ENCODE peak calls at places on chromosome 14, in six cellular contexts. T, V, G, N, R and F are unnamed samples.
A peak's percentile ranks its signal among the peaks of the same experiment; 100 is the strongest.

GRCh38 chr14:96176811-96177211 is 27.8 kb upstream of the BDKRB2 start:
- DNase-seq in T (no peak), V (no peak), G (peak; percentile 93), N (no peak), R (no peak), F (no peak)

GRCh38 chr14:72644038-72644437 is 249.9 kb downstream of the DPF3 start:
- DNase-seq in T (no peak), V (no peak), G (no peak), N (no peak), R (no peak), F (no peak)

GRCh38 chr14:80483331-80483730 is 272.0 kb upstream of the DIO2 start:
- DNase-seq in T (no peak), V (no peak), G (no peak), N (no peak), R (no peak), F (no peak)

GRCh38 chr14:96309128-96309906 is 53.3 kb downstream of the BDKRB1 start:
- DNase-seq in T (no peak), V (no peak), G (no peak), N (no peak), R (peak; percentile 38), F (no peak)

GRCh38 chr14:41605550-41606248 is 977 bp upstream of the LRFN5 start:
- DNase-seq in T (peak; percentile 91), V (no peak), G (peak; percentile 55), N (no peak), R (no peak), F (no peak)

GRCh38 chr14:29444805-29445204 is 482.8 kb downstream of the PRKD1 start:
- DNase-seq in T (no peak), V (no peak), G (peak; percentile 24), N (no peak), R (no peak), F (no peak)

GRCh38 chr14:80523518-80524117 is 312.3 kb upstream of the DIO2 start:
- DNase-seq in T (no peak), V (no peak), G (peak; percentile 22), N (no peak), R (no peak), F (no peak)

GRCh38 chr14:61598980-61599379 is 96.3 kb upstream of the HIF1A start:
- DNase-seq in T (no peak), V (no peak), G (no peak), N (no peak), R (no peak), F (no peak)

GRCh38 chr14:55053018-55053417 is 1.6 kb downstream of the MAPK1IP1L start:
- DNase-seq in T (no peak), V (no peak), G (no peak), N (no peak), R (no peak), F (no peak)

GRCh38 chr14:64748995-64749714 is 44.9 kb downstream of the PLEKHG3 start:
- DNase-seq in T (no peak), V (no peak), G (no peak), N (no peak), R (no peak), F (no peak)

GRCh38 chr14:32513571-32514009 is 184.5 kb downstream of the AKAP6 start:
- DNase-seq in T (no peak), V (no peak), G (peak; percentile 52), N (no peak), R (no peak), F (no peak)

GRCh38 chr14:55136241-55136640 is 7.2 kb downstream of the LGALS3 start:
- DNase-seq in T (no peak), V (no peak), G (peak; percentile 88), N (no peak), R (no peak), F (no peak)

GRCh38 chr14:92615451-92615850 is 101.9 kb downstream of the RIN3 start:
- DNase-seq in T (peak; percentile 59), V (peak; percentile 66), G (no peak), N (no peak), R (no peak), F (no peak)

GRCh38 chr14:95023886-95024285 is 133.4 kb downstream of the DICER1 start:
- DNase-seq in T (no peak), V (no peak), G (peak; percentile 67), N (no peak), R (no peak), F (no peak)

GRCh38 chr14:26808407-26808806 is 210.6 kb upstream of the NOVA1 start:
- DNase-seq in T (no peak), V (no peak), G (peak; percentile 31), N (no peak), R (no peak), F (no peak)

GRCh38 chr14:56996721-56997399 is 186.6 kb upstream of the OTX2 start:
- DNase-seq in T (no peak), V (no peak), G (no peak), N (no peak), R (no peak), F (no peak)

DNA sequence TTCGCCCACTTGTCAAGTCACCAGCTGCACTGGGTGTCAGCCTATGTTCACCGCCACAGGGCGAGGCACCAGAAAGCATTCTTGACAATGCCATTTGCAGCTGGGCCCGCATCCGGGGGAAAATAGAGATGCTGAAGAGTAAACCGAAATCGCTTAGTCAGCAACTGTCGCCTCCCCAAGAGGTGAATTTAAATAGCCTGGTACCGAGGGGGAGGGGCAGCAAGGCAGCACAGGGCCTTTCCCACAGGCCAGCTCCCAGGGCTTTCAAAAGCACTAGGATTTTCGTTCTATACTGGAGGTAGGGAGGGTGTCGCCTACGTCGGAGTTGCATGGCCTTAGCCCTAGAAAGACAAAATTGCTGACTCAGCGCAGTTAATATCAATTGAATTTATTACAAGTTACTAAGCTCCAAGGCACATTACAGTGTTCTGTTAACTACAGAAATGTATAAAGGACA is 4.3 kb downstream of the IRF2BPL start:
- DNase-seq in T (peak; percentile 91), V (peak; percentile 21), G (peak; percentile 68), N (no peak), R (peak; percentile 43), F (no peak)
- H3K4me3 ChIP-seq in T (peak overlapping the region; percentile 74), V (no peak overlapping the region), G (peak overlapping the region; percentile 96), N (peak overlapping the region; percentile 94), R (peak overlapping the region; percentile 27), F (peak overlapping the region; percentile 73)

GRCh38 chr14:36816481-36816880 is 154.8 kb downstream of the PAX9 start:
- DNase-seq in T (no peak), V (no peak), G (no peak), N (no peak), R (no peak), F (no peak)

GRCh38 chr14:36818794-36819384 is 157.2 kb downstream of the PAX9 start:
- DNase-seq in T (no peak), V (no peak), G (peak; percentile 57), N (no peak), R (no peak), F (no peak)

GRCh38 chr14:36817071-36817930 is 155.6 kb downstream of the PAX9 start:
- DNase-seq in T (no peak), V (no peak), G (no peak), N (no peak), R (no peak), F (no peak)

GRCh38 chr14:36820111-36820709 is 158.6 kb downstream of the PAX9 start:
- DNase-seq in T (no peak), V (no peak), G (peak; percentile 9), N (no peak), R (no peak), F (no peak)

DNA sequence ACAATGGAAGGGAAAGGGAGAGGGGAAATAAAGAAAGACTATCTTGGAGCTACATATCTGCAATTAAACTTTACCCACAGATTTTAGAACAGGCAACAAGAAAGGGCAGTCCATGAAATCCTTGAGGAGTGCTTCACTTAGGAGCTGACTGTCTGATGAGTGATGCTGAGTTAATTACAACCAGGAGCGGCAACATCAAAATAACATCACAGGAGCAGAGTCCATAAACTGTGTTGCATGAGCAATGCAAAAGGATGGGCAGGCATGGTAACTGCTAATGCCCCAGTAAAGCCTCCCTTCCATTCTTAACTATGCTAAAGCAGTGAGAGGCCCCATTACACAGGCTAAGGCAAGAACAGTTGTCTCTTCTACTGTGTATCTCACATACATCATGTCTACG is 156.6 kb downstream of the PAX9 start:
- DNase-seq in T (no peak), V (no peak), G (peak; percentile 17), N (no peak), R (no peak), F (no peak)
- H3K27me3 ChIP-seq in T (no peaks in the 10 kb centered on the region), V (no peaks in the 10 kb centered on the region), G (no peaks in the 10 kb centered on the region), N (no peaks in the 10 kb centered on the region), R (no peaks in the 10 kb centered on the region), F (no peaks in the 10 kb centered on the region)

DNA sequence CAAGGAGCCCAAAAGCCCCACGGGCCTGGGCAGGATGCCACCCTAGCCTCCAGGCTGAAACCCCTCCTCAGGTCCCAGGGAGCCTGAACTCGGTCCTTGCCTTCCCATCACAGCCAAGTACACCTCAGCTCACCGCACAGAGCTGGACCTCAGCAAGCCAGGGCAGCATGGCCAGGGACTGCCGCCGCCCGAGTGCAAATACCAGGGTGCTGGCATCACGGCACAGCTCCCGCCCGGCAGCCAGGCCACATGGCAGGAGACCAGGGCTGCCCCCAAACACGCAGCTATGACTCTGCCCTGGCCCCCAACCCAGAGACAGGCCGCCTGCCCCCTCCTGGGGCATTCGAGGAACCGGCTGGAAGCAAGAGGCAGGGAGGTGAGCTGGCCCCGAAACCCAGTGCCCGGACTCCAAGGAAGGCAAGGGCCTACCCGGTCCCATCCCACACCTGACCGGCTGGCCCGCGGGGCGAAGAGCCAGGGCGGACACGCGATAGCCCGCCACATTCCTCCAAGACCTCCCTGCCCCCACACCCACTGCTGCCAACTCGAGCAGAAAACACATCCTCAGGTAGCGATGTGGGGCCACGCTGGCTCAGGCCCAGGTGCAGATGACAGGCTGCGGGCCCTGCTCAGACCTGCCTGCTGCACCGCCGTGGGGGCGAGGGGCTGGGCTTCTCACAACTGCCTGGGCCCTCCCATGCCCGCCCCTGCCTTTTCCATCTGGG is 2.7 kb downstream of the JAG2 start:
- DNase-seq in T (no peak), V (no peak), G (no peak), N (no peak), R (no peak), F (no peak)
- H3K4me3 ChIP-seq in T (no peak overlapping the region), V (no peak overlapping the region), G (no peak overlapping the region), N (no peak overlapping the region), R (no peak overlapping the region), F (no peak overlapping the region)

GRCh38 chr14:90545431-90545830 is 148.6 kb downstream of the CALM1 start:
- DNase-seq in T (no peak), V (no peak), G (no peak), N (no peak), R (no peak), F (no peak)
- H3K27me3 ChIP-seq in T (no peaks in the 10 kb centered on the region), V (no peaks in the 10 kb centered on the region), G (no peaks in the 10 kb centered on the region), N (no peaks in the 10 kb centered on the region), R (no peaks in the 10 kb centered on the region), F (no peaks in the 10 kb centered on the region)

GRCh38 chr14:101404426-101405170 is 156.7 kb upstream of the DIO3 start:
- DNase-seq in T (peak; percentile 77), V (no peak), G (no peak), N (no peak), R (no peak), F (no peak)
- H3K4me3 ChIP-seq in T (no peak overlapping the region), V (no peak overlapping the region), G (no peak overlapping the region), N (no peak overlapping the region), R (no peak overlapping the region), F (no peak overlapping the region)

GRCh38 chr14:99277534-99277933 is 5.5 kb upstream of the BCL11B start:
- DNase-seq in T (peak; percentile 55), V (no peak), G (peak; percentile 22), N (no peak), R (no peak), F (no peak)
- H3K27me3 ChIP-seq in T (no peaks in the 10 kb centered on the region), V (no peaks in the 10 kb centered on the region), G (peaks cover 40% of the 10 kb centered on the region), N (no peaks in the 10 kb centered on the region), R (peaks cover 7% of the 10 kb centered on the region), F (peaks cover 46% of the 10 kb centered on the region)

GRCh38 chr14:21527320-21527679 is 1.2 kb upstream of the SALL2 start:
- DNase-seq in T (no peak), V (no peak), G (no peak), N (no peak), R (no peak), F (no peak)
- H3K4me3 ChIP-seq in T (peak overlapping the region; percentile 86), V (no peak overlapping the region), G (no peak overlapping the region), N (no peak overlapping the region), R (no peak overlapping the region), F (no peak overlapping the region)